ENCODE peak calls at places on chromosome X, in five cellular contexts. I is cardiac muscle cell, P is ovary, F is fibroblast of mammary gland, V is suprapubic skin. K is an unnamed sample.
A peak's percentile ranks its signal among the peaks of the same experiment; 100 is the strongest.

GRCh38 chrX:138191998-138192397 is 519.5 kb downstream of the FGF13 start:
- DNase-seq in I (peak; percentile 1), F (peak; percentile 21), P (no peak), V (no peak), K (peak; percentile 20)

GRCh38 chrX:24494544-24495113 is 29.5 kb downstream of the PDK3 start:
- DNase-seq in P (no peak), I (peak; percentile 84), V (no peak), F (peak; percentile 72), K (no peak)

GRCh38 chrX:7133036-7133412 is 14.5 kb upstream of the STS start:
- DNase-seq in I (peak; percentile 52), F (peak; percentile 37), V (no peak), P (no peak), K (no peak)

GRCh38 chrX:130118941-130119640 is 8.8 kb upstream of the ELF4 start:
- DNase-seq in P (peak; percentile 55), V (no peak), F (peak; percentile 63), I (peak; percentile 50), K (no peak)

GRCh38 chrX:150258463-150259430 is 104.4 kb upstream of the MAMLD1 start:
- DNase-seq in V (no peak), F (peak; percentile 14), P (no peak), I (no peak), K (no peak)

GRCh38 chrX:98654565-98654964 is 1755.5 kb downstream of the PCDH19 start:
- DNase-seq in F (no peak), I (no peak), P (no peak), V (no peak), K (no peak)

GRCh38 chrX:154140742-154141141 is 3.3 kb upstream of the OPN1LW start:
- DNase-seq in V (no peak), F (no peak), P (no peak), I (no peak), K (no peak)

GRCh38 chrX:72573158-72573511 is 492 bp upstream of the HDAC8 start:
- DNase-seq in I (no peak), V (no peak), F (no peak), P (no peak), K (no peak)

GRCh38 chrX:131316260-131316659 is 27.2 kb upstream of the IGSF1 start:
- DNase-seq in I (no peak), F (no peak), V (no peak), P (no peak), K (no peak)

GRCh38 chrX:103311401-103311785 is 603 bp upstream of the BEX2 start:
- DNase-seq in I (no peak), V (no peak), F (no peak), P (no peak), K (no peak)
- H3K4me3 ChIP-seq in I (peak overlapping the region; percentile 85), V (peak overlapping the region; percentile 66), F (no peak overlapping the region), P (no peak overlapping the region), K (peak overlapping the region; percentile 57)

GRCh38 chrX:102957751-102958150 is 20.7 kb downstream of the RAB40AL start:
- DNase-seq in I (no peak), F (no peak), P (no peak), V (no peak), K (no peak)

GRCh38 chrX:102963955-102964354 is 26.9 kb downstream of the RAB40AL start:
- DNase-seq in I (no peak), F (no peak), V (no peak), P (no peak), K (no peak)

GRCh38 chrX:102964941-102965340 is 27.9 kb downstream of the RAB40AL start:
- DNase-seq in V (no peak), F (no peak), P (no peak), I (no peak), K (no peak)

GRCh38 chrX:102958794-102959193 is 21.7 kb downstream of the RAB40AL start:
- DNase-seq in I (peak; percentile 5), F (no peak), V (no peak), P (no peak), K (peak; percentile 7)

DNA sequence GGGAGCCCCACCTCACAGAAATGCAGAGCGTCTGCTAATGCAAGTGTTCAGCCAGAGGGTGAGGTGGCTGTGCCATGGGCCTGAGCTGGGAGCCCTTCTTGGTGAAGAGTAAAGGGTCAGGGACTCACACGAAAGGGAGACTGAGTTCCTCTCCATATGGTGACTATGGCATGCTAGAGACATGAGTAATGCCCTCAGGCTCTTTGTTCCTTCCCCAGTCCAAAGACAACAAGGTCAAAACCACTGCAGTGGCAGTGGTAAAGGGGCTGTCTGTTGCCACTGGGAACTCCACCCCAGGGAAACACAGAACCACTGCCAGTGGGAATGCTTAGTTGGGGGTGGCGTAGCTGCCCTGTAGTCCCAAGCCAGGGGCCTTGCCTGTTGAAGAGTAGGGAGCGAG is 22.4 kb downstream of the RAB40AL start:
- DNase-seq in F (peak; percentile 47), P (no peak), V (no peak), I (no peak), K (no peak)
- H3K4me3 ChIP-seq in F (no peak overlapping the region), P (no peak overlapping the region), V (no peak overlapping the region), I (no peak overlapping the region), K (no peak overlapping the region)

GRCh38 chrX:102650903-102651241 is 411 bp upstream of the GPRASP1 start:
- DNase-seq in V (no peak), P (no peak), F (peak; percentile 4), I (no peak), K (no peak)

GRCh38 chrX:102654696-102655095 is 3.4 kb downstream of the GPRASP1 start:
- DNase-seq in P (no peak), V (no peak), I (peak; percentile 10), F (no peak), K (no peak)

GRCh38 chrX:102651968-102652744 is 873 bp downstream of the GPRASP1 start:
- DNase-seq in F (peak; percentile 42), I (peak; percentile 57), P (peak; percentile 70), V (no peak), K (peak; percentile 6)

DNA sequence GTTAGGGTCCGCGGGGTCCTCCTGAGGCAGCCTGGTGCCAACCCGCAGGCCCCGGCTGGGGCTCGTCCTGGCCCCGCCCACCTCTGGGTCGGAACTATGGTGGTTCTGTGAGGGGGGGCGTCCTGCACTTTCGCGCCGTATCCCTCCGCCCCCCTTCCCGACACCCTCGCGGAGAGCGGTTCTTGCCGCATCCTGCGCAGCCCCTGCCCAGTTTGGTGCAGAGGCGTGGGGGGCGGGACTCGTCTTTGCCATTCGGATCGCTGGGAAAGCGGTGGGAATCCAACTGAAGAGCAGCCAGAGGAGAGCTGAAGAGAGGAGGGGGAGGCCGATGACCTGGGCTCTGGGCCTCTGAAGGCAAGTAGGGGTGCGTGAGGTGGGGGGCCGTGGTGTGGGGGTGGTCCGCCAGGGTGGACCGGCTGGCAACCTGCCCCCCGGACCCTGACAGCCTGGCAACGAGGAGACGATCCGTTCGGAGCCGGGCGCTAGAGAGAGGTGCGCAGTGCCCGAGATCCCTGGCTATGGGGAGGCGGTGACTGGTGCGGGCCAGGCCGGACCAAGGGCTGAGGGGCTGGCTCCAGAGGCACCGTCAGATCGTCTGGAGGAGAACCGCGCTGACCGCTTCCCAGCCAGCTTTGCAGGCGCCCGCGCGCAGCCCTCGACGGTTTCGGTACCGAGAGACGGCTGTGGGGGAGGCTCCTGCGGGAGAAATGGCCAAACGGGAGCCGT is at the start of gene GPRASP1:
- DNase-seq in P (peak; percentile 87), F (peak; percentile 26), V (no peak), I (peak; percentile 41), K (no peak)
- H3K4me3 ChIP-seq in P (peak within 1 kb of the TSS; percentile 79), F (peak within 1 kb of the TSS; percentile 52), V (peak within 1 kb of the TSS; percentile 63), I (peak within 1 kb of the TSS; percentile 36), K (no peak within 1 kb of the TSS)

GRCh38 chrX:115939636-115940160 is 230.8 kb upstream of the AGTR2 start:
- DNase-seq in I (no peak), V (no peak), P (no peak), F (no peak), K (no peak)
- H3K4me3 ChIP-seq in I (no peak overlapping the region), V (no peak overlapping the region), P (no peak overlapping the region), F (no peak overlapping the region), K (no peak overlapping the region)

GRCh38 chrX:87518504-87518903 is 902 bp downstream of the KLHL4 start:
- DNase-seq in F (peak; percentile 30), V (no peak), P (no peak), I (peak; percentile 16), K (no peak)
- H3K4me3 ChIP-seq in F (peak overlapping the region; percentile 39), V (peak overlapping the region; percentile 16), P (peak overlapping the region; percentile 38), I (peak overlapping the region; percentile 62), K (no peak overlapping the region)

DNA sequence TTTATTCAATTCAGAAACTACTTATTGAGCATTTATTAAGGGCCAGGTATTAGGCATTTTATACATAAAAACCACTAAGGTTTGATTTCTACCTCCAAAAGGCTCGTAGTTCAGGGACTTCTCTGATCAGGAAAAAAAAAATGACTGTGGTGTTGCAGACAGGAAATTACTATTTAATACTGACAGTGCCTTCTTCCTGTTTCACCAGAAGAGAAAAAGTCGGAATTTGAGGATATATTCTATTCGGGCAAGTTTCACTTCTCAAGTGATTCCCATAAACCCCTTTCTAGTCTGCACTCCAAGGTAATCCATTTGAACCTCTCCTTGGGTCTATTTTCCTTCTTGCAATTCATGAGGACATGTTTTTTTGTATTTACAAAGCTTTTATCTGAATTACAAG is 15.3 kb upstream of the TASL start:
- DNase-seq in V (no peak), P (no peak), F (no peak), I (no peak), K (no peak)
- H3K4me3 ChIP-seq in V (no peak overlapping the region), P (no peak overlapping the region), F (no peak overlapping the region), I (no peak overlapping the region), K (no peak overlapping the region)

GRCh38 chrX:93985621-93986020 is 311.6 kb downstream of the FAM133A start:
- DNase-seq in I (no peak), V (no peak), P (no peak), F (peak; percentile 2), K (no peak)
- H3K4me3 ChIP-seq in I (no peak overlapping the region), V (no peak overlapping the region), P (no peak overlapping the region), F (no peak overlapping the region), K (no peak overlapping the region)